ENCODE peak calls at places on chromosome 4, in five cellular contexts. One of them, this sample, is unnamed. For H3K4me1, the result is how much of the 10 kb centered on the place peaks cover.

GRCh38 chr4:170497105-170497504 is 407.3 kb upstream of the AADAT start:
- DNase-seq in tibial nerve: no peak
- DNase-seq in SK-N-SH: peak
- DNase-seq in left ventricle myocardium inferior: no peak
- DNase-seq in suprapubic skin: no peak
- DNase-seq in this sample: no peak

GRCh38 chr4:53192017-53192416 is 173.8 kb downstream of the SCFD2 start:
- DNase-seq in left ventricle myocardium inferior: no peak
- DNase-seq in tibial nerve: no peak
- DNase-seq in suprapubic skin: no peak
- DNase-seq in SK-N-SH: no peak
- DNase-seq in this sample: no peak

GRCh38 chr4:125244848-125245450 is 69.8 kb upstream of the FAT4 start:
- DNase-seq in tibial nerve: no peak
- DNase-seq in suprapubic skin: no peak
- DNase-seq in SK-N-SH: no peak
- DNase-seq in left ventricle myocardium inferior: no peak
- DNase-seq in this sample: no peak

GRCh38 chr4:184705692-184706091 is 28.2 kb downstream of the CENPU start:
- DNase-seq in left ventricle myocardium inferior: no peak
- DNase-seq in suprapubic skin: no peak
- DNase-seq in SK-N-SH: no peak
- DNase-seq in tibial nerve: no peak
- DNase-seq in this sample: no peak

GRCh38 chr4:88812976-88813375 is 115.3 kb upstream of the NAP1L5 start:
- DNase-seq in tibial nerve: no peak
- DNase-seq in SK-N-SH: no peak
- DNase-seq in suprapubic skin: no peak
- DNase-seq in left ventricle myocardium inferior: no peak
- DNase-seq in this sample: no peak

GRCh38 chr4:80134936-80135701 is 62.1 kb upstream of the ANTXR2 start:
- DNase-seq in SK-N-SH: no peak
- DNase-seq in left ventricle myocardium inferior: no peak
- DNase-seq in suprapubic skin: no peak
- DNase-seq in tibial nerve: no peak
- DNase-seq in this sample: no peak

GRCh38 chr4:152661649-152662048 is 18.1 kb downstream of the TMEM154 start:
- DNase-seq in left ventricle myocardium inferior: no peak
- DNase-seq in tibial nerve: no peak
- DNase-seq in SK-N-SH: no peak
- DNase-seq in suprapubic skin: no peak
- DNase-seq in this sample: no peak

GRCh38 chr4:955161-955921 is 18.0 kb downstream of the DGKQ start:
- DNase-seq in left ventricle myocardium inferior: no peak
- DNase-seq in SK-N-SH: peak
- DNase-seq in tibial nerve: no peak
- DNase-seq in suprapubic skin: peak
- DNase-seq in this sample: no peak

GRCh38 chr4:119286377-119287002 is 35.4 kb downstream of the FABP2 start:
- DNase-seq in SK-N-SH: peak
- DNase-seq in left ventricle myocardium inferior: no peak
- DNase-seq in tibial nerve: peak
- DNase-seq in suprapubic skin: no peak
- DNase-seq in this sample: no peak

GRCh38 chr4:118773082-118773792 is 62.7 kb downstream of the SEC24D start:
- DNase-seq in tibial nerve: no peak
- DNase-seq in suprapubic skin: no peak
- DNase-seq in SK-N-SH: no peak
- DNase-seq in left ventricle myocardium inferior: no peak
- DNase-seq in this sample: no peak

DNA sequence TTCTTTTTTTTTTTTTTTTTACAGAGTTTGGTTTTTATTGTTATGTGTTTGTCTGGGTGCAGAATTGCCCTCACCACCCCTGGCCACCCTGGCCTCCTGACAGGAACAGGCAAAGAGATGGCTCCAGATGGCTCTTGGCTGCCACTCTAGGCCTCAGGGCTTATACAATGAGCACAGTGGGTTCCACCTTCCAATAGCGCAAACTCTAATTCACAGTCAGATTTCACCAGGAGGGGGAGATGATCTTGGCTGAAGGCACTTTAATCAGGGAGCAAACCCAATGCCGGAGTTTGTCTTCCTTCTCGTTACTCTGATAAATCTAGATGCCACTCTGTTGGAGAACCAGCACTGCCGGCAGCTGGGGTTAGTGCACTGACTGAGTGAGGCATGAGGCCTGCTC is 24.9 kb downstream of the CPE start:
- DNase-seq in suprapubic skin: no peak
- DNase-seq in left ventricle myocardium inferior: no peak
- DNase-seq in SK-N-SH: peak
- DNase-seq in tibial nerve: no peak
- DNase-seq in this sample: no peak
- H3K27ac ChIP-seq in suprapubic skin: no peak
- H3K27ac ChIP-seq in left ventricle myocardium inferior: no peak
- H3K27ac ChIP-seq in SK-N-SH: peak
- H3K27ac ChIP-seq in tibial nerve: no peak
- H3K27ac ChIP-seq in this sample: no peak

GRCh38 chr4:174763454-174764104 is 65.5 kb downstream of the GLRA3 start:
- DNase-seq in suprapubic skin: no peak
- DNase-seq in left ventricle myocardium inferior: no peak
- DNase-seq in tibial nerve: no peak
- DNase-seq in SK-N-SH: no peak
- DNase-seq in this sample: no peak

DNA sequence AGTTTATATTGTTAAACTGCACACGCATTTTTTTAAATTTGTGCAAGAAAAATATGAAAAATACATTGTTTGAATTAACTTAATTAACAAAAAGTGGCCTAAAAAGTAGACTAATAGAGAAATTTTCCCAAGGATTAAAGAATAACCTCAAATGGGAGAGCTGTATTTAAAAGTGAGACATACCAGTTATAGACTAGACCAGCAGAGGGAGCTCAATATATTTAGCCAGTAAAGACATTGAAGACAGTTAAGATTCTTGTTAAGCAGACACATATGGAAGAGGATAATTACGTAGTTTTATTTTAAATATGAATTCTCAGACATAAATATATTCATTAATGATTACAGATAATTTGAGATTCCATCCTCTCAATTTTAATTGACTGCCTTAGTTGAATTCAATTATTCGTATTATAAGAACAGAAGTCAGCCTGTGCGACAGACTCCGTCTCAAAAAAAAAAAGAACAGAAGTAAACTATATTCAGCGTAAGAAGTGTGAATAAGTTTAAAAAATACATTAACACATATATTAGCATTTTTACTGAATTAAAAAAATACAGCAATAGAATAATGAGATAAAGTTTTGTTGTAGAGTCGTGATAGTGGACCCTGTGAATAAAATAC is 64.8 kb downstream of the GLRA3 start:
- DNase-seq in left ventricle myocardium inferior: no peak
- DNase-seq in tibial nerve: no peak
- DNase-seq in SK-N-SH: peak
- DNase-seq in suprapubic skin: no peak
- DNase-seq in this sample: no peak
- TF ChIP-seq CTCF in left ventricle myocardium inferior: peak
- TF ChIP-seq CTCF in tibial nerve: peak
- TF ChIP-seq CTCF in SK-N-SH: peak
- TF ChIP-seq CTCF in suprapubic skin: peak
- TF ChIP-seq CTCF in this sample: peak

GRCh38 chr4:73600917-73601316 is 19.3 kb downstream of the RASSF6 start:
- DNase-seq in SK-N-SH: no peak
- DNase-seq in left ventricle myocardium inferior: no peak
- DNase-seq in tibial nerve: no peak
- DNase-seq in suprapubic skin: no peak
- DNase-seq in this sample: no peak
- H3K4me1 ChIP-seq in SK-N-SH: under half
- H3K4me1 ChIP-seq in left ventricle myocardium inferior: under half
- H3K4me1 ChIP-seq in tibial nerve: under half
- H3K4me1 ChIP-seq in suprapubic skin: under half
- H3K4me1 ChIP-seq in this sample: under half

GRCh38 chr4:128481752-128482480 is 194.3 kb upstream of the PGRMC2 start:
- DNase-seq in SK-N-SH: no peak
- DNase-seq in tibial nerve: no peak
- DNase-seq in suprapubic skin: no peak
- DNase-seq in left ventricle myocardium inferior: no peak
- DNase-seq in this sample: no peak
- H3K27ac ChIP-seq in SK-N-SH: no peak
- H3K27ac ChIP-seq in tibial nerve: no peak
- H3K27ac ChIP-seq in suprapubic skin: no peak
- H3K27ac ChIP-seq in left ventricle myocardium inferior: no peak
- H3K27ac ChIP-seq in this sample: no peak

GRCh38 chr4:57205580-57205979 is 95.4 kb upstream of the IGFBP7 start:
- DNase-seq in left ventricle myocardium inferior: no peak
- DNase-seq in tibial nerve: no peak
- DNase-seq in suprapubic skin: no peak
- DNase-seq in SK-N-SH: no peak
- DNase-seq in this sample: no peak

GRCh38 chr4:57206172-57206571 is 96.0 kb upstream of the IGFBP7 start:
- DNase-seq in tibial nerve: no peak
- DNase-seq in left ventricle myocardium inferior: no peak
- DNase-seq in suprapubic skin: no peak
- DNase-seq in SK-N-SH: no peak
- DNase-seq in this sample: no peak

GRCh38 chr4:57214654-57215411 is 104.6 kb upstream of the IGFBP7 start:
- DNase-seq in left ventricle myocardium inferior: no peak
- DNase-seq in tibial nerve: no peak
- DNase-seq in SK-N-SH: no peak
- DNase-seq in suprapubic skin: no peak
- DNase-seq in this sample: no peak

GRCh38 chr4:57211131-57211530 is 100.9 kb upstream of the IGFBP7 start:
- DNase-seq in SK-N-SH: no peak
- DNase-seq in tibial nerve: no peak
- DNase-seq in left ventricle myocardium inferior: no peak
- DNase-seq in suprapubic skin: no peak
- DNase-seq in this sample: no peak
- TF ChIP-seq CTCF in SK-N-SH: no peak
- TF ChIP-seq CTCF in tibial nerve: no peak
- TF ChIP-seq CTCF in left ventricle myocardium inferior: no peak
- TF ChIP-seq CTCF in suprapubic skin: no peak
- TF ChIP-seq CTCF in this sample: no peak

This sample was measured in ascending aorta.